ENCODE peak calls at places on chromosomes 2 and 18, in six cellular contexts. One of them, this sample, is unnamed.

GRCh38 chr2:213789940-213790339 is 505.7 kb downstream of the SPAG16 start:
- DNase-seq in sigmoid colon: no peak
- DNase-seq in HL-60: no peak
- DNase-seq in AG04450: no peak
- DNase-seq in brain microvascular endothelial cell: no peak
- DNase-seq in neuronal stem cell: no peak
- DNase-seq in this sample: no peak

GRCh38 chr2:232937278-232937906 is 67.3 kb downstream of the SNORC start:
- DNase-seq in sigmoid colon: no peak
- DNase-seq in HL-60: peak; percentile 18
- DNase-seq in AG04450: no peak
- DNase-seq in brain microvascular endothelial cell: peak; percentile 60
- DNase-seq in neuronal stem cell: no peak
- DNase-seq in this sample: no peak

GRCh38 chr2:55057474-55057873 is 7.2 kb upstream of the RTN4 start:
- DNase-seq in sigmoid colon: no peak
- DNase-seq in HL-60: no peak
- DNase-seq in AG04450: no peak
- DNase-seq in brain microvascular endothelial cell: no peak
- DNase-seq in neuronal stem cell: no peak
- DNase-seq in this sample: no peak

GRCh38 chr2:147610491-147611050 is 234.3 kb upstream of the ACVR2A start:
- DNase-seq in sigmoid colon: no peak
- DNase-seq in HL-60: no peak
- DNase-seq in AG04450: no peak
- DNase-seq in brain microvascular endothelial cell: no peak
- DNase-seq in neuronal stem cell: no peak
- DNase-seq in this sample: no peak

GRCh38 chr2:235024191-235024611 is 72.4 kb downstream of the SH3BP4 start:
- DNase-seq in sigmoid colon: peak; percentile 40
- DNase-seq in HL-60: no peak
- DNase-seq in AG04450: no peak
- DNase-seq in brain microvascular endothelial cell: no peak
- DNase-seq in neuronal stem cell: no peak
- DNase-seq in this sample: no peak

GRCh38 chr18:62977512-62977911 is 262.2 kb downstream of the PHLPP1 start:
- DNase-seq in sigmoid colon: no peak
- DNase-seq in HL-60: no peak
- DNase-seq in AG04450: no peak
- DNase-seq in brain microvascular endothelial cell: no peak
- DNase-seq in neuronal stem cell: no peak
- DNase-seq in this sample: no peak

GRCh38 chr18:22115573-22115972 is 53.8 kb upstream of the GATA6 start:
- DNase-seq in sigmoid colon: no peak
- DNase-seq in HL-60: no peak
- DNase-seq in AG04450: no peak
- DNase-seq in brain microvascular endothelial cell: no peak
- DNase-seq in neuronal stem cell: no peak
- DNase-seq in this sample: no peak

GRCh38 chr2:19722486-19723420 is 179.0 kb downstream of the TTC32 start:
- DNase-seq in sigmoid colon: peak; percentile 55
- DNase-seq in HL-60: no peak
- DNase-seq in AG04450: no peak
- DNase-seq in brain microvascular endothelial cell: peak; percentile 28
- DNase-seq in neuronal stem cell: no peak
- DNase-seq in this sample: no peak

GRCh38 chr18:48575301-48575657 is 36.4 kb downstream of the CTIF start:
- DNase-seq in sigmoid colon: no peak
- DNase-seq in HL-60: no peak
- DNase-seq in AG04450: no peak
- DNase-seq in brain microvascular endothelial cell: no peak
- DNase-seq in neuronal stem cell: no peak
- DNase-seq in this sample: no peak

GRCh38 chr2:120287183-120288015 is 34.7 kb downstream of the RALB start:
- DNase-seq in sigmoid colon: no peak
- DNase-seq in HL-60: peak; percentile 58
- DNase-seq in AG04450: peak; percentile 66
- DNase-seq in brain microvascular endothelial cell: peak; percentile 80
- DNase-seq in neuronal stem cell: no peak
- DNase-seq in this sample: no peak

GRCh38 chr2:232658217-232658785 is 24.9 kb downstream of the EFHD1 start:
- DNase-seq in sigmoid colon: no peak
- DNase-seq in HL-60: peak; percentile 73
- DNase-seq in AG04450: no peak
- DNase-seq in brain microvascular endothelial cell: no peak
- DNase-seq in neuronal stem cell: no peak
- DNase-seq in this sample: no peak

GRCh38 chr2:216522892-216523502 is 24.4 kb downstream of the RPL37A start:
- DNase-seq in sigmoid colon: no peak
- DNase-seq in HL-60: no peak
- DNase-seq in AG04450: no peak
- DNase-seq in brain microvascular endothelial cell: no peak
- DNase-seq in neuronal stem cell: no peak
- DNase-seq in this sample: no peak

GRCh38 chr2:122034797-122035196 is 279.3 kb downstream of the TSN start:
- DNase-seq in sigmoid colon: no peak
- DNase-seq in HL-60: no peak
- DNase-seq in AG04450: no peak
- DNase-seq in brain microvascular endothelial cell: no peak
- DNase-seq in neuronal stem cell: peak; percentile 48
- DNase-seq in this sample: no peak

GRCh38 chr2:234772775-234773064 is 179.1 kb upstream of the SH3BP4 start:
- DNase-seq in sigmoid colon: no peak
- DNase-seq in HL-60: no peak
- DNase-seq in AG04450: no peak
- DNase-seq in brain microvascular endothelial cell: no peak
- DNase-seq in neuronal stem cell: no peak
- DNase-seq in this sample: no peak

GRCh38 chr18:7319161-7319560 is 88.3 kb downstream of the LRRC30 start:
- DNase-seq in sigmoid colon: no peak
- DNase-seq in HL-60: no peak
- DNase-seq in AG04450: no peak
- DNase-seq in brain microvascular endothelial cell: no peak
- DNase-seq in neuronal stem cell: no peak
- DNase-seq in this sample: no peak

GRCh38 chr18:54358495-54358793 is 738 bp downstream of the C18orf54 start:
- DNase-seq in sigmoid colon: no peak
- DNase-seq in HL-60: no peak
- DNase-seq in AG04450: no peak
- DNase-seq in brain microvascular endothelial cell: peak; percentile 19
- DNase-seq in neuronal stem cell: no peak
- DNase-seq in this sample: peak; percentile 31

GRCh38 chr2:218733615-218734021 is 23.0 kb downstream of the TTLL4 start:
- DNase-seq in sigmoid colon: peak; percentile 73
- DNase-seq in HL-60: peak; percentile 98
- DNase-seq in AG04450: no peak
- DNase-seq in brain microvascular endothelial cell: peak; percentile 77
- DNase-seq in neuronal stem cell: no peak
- DNase-seq in this sample: no peak

GRCh38 chr2:241200822-241201395 is 12.4 kb downstream of the ANO7 start:
- DNase-seq in sigmoid colon: no peak
- DNase-seq in HL-60: peak; percentile 89
- DNase-seq in AG04450: no peak
- DNase-seq in brain microvascular endothelial cell: no peak
- DNase-seq in neuronal stem cell: no peak
- DNase-seq in this sample: no peak

GRCh38 chr2:210421916-210422315 is 54.6 kb downstream of the LANCL1 start:
- DNase-seq in sigmoid colon: no peak
- DNase-seq in HL-60: peak; percentile 67
- DNase-seq in AG04450: no peak
- DNase-seq in brain microvascular endothelial cell: peak; percentile 93
- DNase-seq in neuronal stem cell: no peak
- DNase-seq in this sample: no peak

GRCh38 chr2:20450201-20451108 is 3.6 kb downstream of the RHOB start:
- DNase-seq in sigmoid colon: peak; percentile 97
- DNase-seq in HL-60: no peak
- DNase-seq in AG04450: peak; percentile 45
- DNase-seq in brain microvascular endothelial cell: peak; percentile 78
- DNase-seq in neuronal stem cell: no peak
- DNase-seq in this sample: peak; percentile 45

GRCh38 chr2:52264488-52264887 is 1232.6 kb upstream of the NRXN1 start:
- DNase-seq in sigmoid colon: no peak
- DNase-seq in HL-60: no peak
- DNase-seq in AG04450: no peak
- DNase-seq in brain microvascular endothelial cell: no peak
- DNase-seq in neuronal stem cell: no peak
- DNase-seq in this sample: no peak

GRCh38 chr2:23513245-23513880 is 128.4 kb downstream of the KLHL29 start:
- DNase-seq in sigmoid colon: peak; percentile 81
- DNase-seq in HL-60: no peak
- DNase-seq in AG04450: no peak
- DNase-seq in brain microvascular endothelial cell: no peak
- DNase-seq in neuronal stem cell: no peak
- DNase-seq in this sample: no peak

GRCh38 chr18:51108330-51108729 is 78.3 kb downstream of the SMAD4 start:
- DNase-seq in sigmoid colon: no peak
- DNase-seq in HL-60: no peak
- DNase-seq in AG04450: no peak
- DNase-seq in brain microvascular endothelial cell: no peak
- DNase-seq in neuronal stem cell: no peak
- DNase-seq in this sample: no peak

GRCh38 chr2:11811036-11811654 is 64.7 kb downstream of the LPIN1 start:
- DNase-seq in sigmoid colon: no peak
- DNase-seq in HL-60: no peak
- DNase-seq in AG04450: no peak
- DNase-seq in brain microvascular endothelial cell: no peak
- DNase-seq in neuronal stem cell: no peak
- DNase-seq in this sample: no peak

GRCh38 chr2:11809586-11810236 is 63.3 kb downstream of the LPIN1 start:
- DNase-seq in sigmoid colon: no peak
- DNase-seq in HL-60: no peak
- DNase-seq in AG04450: no peak
- DNase-seq in brain microvascular endothelial cell: no peak
- DNase-seq in neuronal stem cell: no peak
- DNase-seq in this sample: no peak

GRCh38 chr2:11808016-11808400 is 61.6 kb downstream of the LPIN1 start:
- DNase-seq in sigmoid colon: no peak
- DNase-seq in HL-60: no peak
- DNase-seq in AG04450: no peak
- DNase-seq in brain microvascular endothelial cell: no peak
- DNase-seq in neuronal stem cell: no peak
- DNase-seq in this sample: no peak

GRCh38 chr2:11812466-11813100 is 66.2 kb downstream of the LPIN1 start:
- DNase-seq in sigmoid colon: no peak
- DNase-seq in HL-60: no peak
- DNase-seq in AG04450: no peak
- DNase-seq in brain microvascular endothelial cell: no peak
- DNase-seq in neuronal stem cell: no peak
- DNase-seq in this sample: no peak

DNA sequence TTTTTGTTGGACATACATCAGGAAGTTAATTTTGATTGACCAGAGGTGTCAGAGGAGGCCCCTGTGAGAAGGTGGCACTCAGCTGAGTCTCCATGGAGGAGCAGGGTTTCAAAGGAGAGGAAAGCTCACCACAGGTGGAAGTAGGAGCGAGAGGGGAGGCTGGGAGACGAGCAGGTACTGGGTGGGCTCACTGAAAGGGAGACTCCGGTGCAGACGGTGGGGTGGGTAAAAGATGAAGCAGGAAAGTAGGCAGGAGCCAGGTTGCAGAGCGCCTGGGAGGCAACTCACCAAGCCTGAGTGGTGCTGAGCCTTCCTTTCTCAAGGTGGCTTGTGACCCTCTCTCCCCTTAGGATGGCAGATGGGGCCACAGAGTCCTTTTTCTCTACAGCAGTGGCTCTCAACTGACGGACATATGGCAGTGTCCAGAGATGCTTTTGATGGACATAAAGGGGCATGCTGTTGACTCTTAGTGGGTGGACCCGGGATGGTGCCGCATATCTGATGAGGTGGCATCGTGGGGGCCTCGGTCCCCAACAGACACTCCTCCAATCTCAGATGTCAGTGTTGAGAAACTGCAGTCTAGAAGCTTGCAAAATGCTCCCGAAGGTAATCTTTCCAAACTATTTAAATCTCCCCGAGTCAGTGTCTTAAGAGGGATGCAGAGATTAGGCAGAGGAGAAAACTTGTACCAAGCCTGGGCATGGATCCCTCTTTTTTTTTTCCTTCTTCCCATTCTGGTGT is 64.0 kb downstream of the LPIN1 start:
- DNase-seq in sigmoid colon: no peak
- DNase-seq in HL-60: no peak
- DNase-seq in AG04450: no peak
- DNase-seq in brain microvascular endothelial cell: no peak
- DNase-seq in neuronal stem cell: no peak
- DNase-seq in this sample: no peak
- H3K27ac ChIP-seq in sigmoid colon: no peak overlapping the region
- H3K27ac ChIP-seq in HL-60: no peak overlapping the region
- H3K27ac ChIP-seq in AG04450: no peak overlapping the region
- H3K27ac ChIP-seq in brain microvascular endothelial cell: no peak overlapping the region
- H3K27ac ChIP-seq in neuronal stem cell: no peak overlapping the region
- H3K27ac ChIP-seq in this sample: no peak overlapping the region

DNA sequence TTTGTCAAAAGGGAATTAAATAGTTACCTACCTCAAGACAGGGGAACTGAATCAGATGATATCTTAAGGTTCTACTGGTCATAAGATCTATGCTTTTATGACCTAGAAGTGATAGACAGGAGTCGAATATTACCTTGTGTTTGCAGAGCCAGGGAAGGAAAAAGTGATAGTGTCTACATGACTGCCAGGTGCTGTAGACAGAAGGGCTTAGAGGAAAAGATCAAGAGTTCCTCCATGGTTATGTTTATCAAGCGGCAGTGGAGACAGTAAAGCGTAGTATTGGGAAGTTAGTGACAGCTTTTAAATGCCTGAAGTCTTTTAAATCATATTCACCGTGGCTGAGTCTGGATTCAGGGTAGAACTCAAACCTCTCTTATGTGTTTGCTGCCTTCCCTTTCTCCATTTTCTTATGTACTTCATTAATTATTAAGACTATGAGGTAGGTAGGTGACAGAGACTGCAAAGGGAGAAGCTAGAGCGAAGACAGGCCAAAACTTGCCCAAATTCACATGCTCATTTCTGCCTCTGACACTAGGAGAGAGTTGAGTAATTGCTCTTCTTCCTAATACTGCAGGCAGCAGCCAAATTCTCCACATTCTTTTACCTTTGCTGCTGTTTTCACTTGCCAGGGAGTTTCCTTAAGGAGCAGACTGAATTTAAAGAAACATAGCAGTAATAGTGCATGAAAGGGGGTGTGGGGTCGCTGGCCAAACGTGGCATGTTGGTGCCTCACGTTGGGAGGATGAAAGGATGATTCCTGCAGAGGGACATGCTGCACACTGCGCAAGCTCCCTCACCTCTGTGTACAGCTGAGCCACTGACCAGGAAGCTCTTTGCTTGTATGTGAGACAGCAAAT is 12.1 kb downstream of the CRIM1 start:
- DNase-seq in sigmoid colon: no peak
- DNase-seq in HL-60: no peak
- DNase-seq in AG04450: no peak
- DNase-seq in brain microvascular endothelial cell: no peak
- DNase-seq in neuronal stem cell: no peak
- DNase-seq in this sample: no peak
- H3K27ac ChIP-seq in sigmoid colon: peak overlapping the region; percentile 50
- H3K27ac ChIP-seq in HL-60: no peak overlapping the region
- H3K27ac ChIP-seq in AG04450: no peak overlapping the region
- H3K27ac ChIP-seq in brain microvascular endothelial cell: no peak overlapping the region
- H3K27ac ChIP-seq in neuronal stem cell: peak overlapping the region; percentile 48
- H3K27ac ChIP-seq in this sample: peak overlapping the region; percentile 52

GRCh38 chr2:85037622-85038021 is 66.7 kb downstream of the KCMF1 start:
- DNase-seq in sigmoid colon: no peak
- DNase-seq in HL-60: no peak
- DNase-seq in AG04450: no peak
- DNase-seq in brain microvascular endothelial cell: no peak
- DNase-seq in neuronal stem cell: no peak
- DNase-seq in this sample: no peak
- H3K27ac ChIP-seq in sigmoid colon: no peak overlapping the region
- H3K27ac ChIP-seq in HL-60: no peak overlapping the region
- H3K27ac ChIP-seq in AG04450: no peak overlapping the region
- H3K27ac ChIP-seq in brain microvascular endothelial cell: no peak overlapping the region
- H3K27ac ChIP-seq in neuronal stem cell: no peak overlapping the region
- H3K27ac ChIP-seq in this sample: no peak overlapping the region

GRCh38 chr18:36993068-36993467 is 164.1 kb downstream of the KIAA1328 start:
- DNase-seq in sigmoid colon: no peak
- DNase-seq in HL-60: no peak
- DNase-seq in AG04450: no peak
- DNase-seq in brain microvascular endothelial cell: no peak
- DNase-seq in neuronal stem cell: no peak
- DNase-seq in this sample: no peak
- H3K27ac ChIP-seq in sigmoid colon: no peak overlapping the region
- H3K27ac ChIP-seq in HL-60: no peak overlapping the region
- H3K27ac ChIP-seq in AG04450: no peak overlapping the region
- H3K27ac ChIP-seq in brain microvascular endothelial cell: peak overlapping the region; percentile 13
- H3K27ac ChIP-seq in neuronal stem cell: no peak overlapping the region
- H3K27ac ChIP-seq in this sample: no peak overlapping the region